ENCODE peak calls at places on chromosomes 1 and 21, in seven cellular contexts. R, Q, J, N, C, W and V are unnamed samples.

GRCh38 chr1:219585837-219586465 is 27.0 kb downstream of the ZC3H11B start:
- DNase-seq in W (no peak), Q (no peak), C (no peak), R (no peak), J (peak), N (no peak), V (no peak)

GRCh38 chr1:167173516-167174184 is 47.0 kb upstream of the POU2F1 start:
- DNase-seq in R (no peak), J (no peak), W (no peak), Q (no peak), C (peak), N (no peak), V (peak)

GRCh38 chr1:53627031-53627430 is 111.9 kb downstream of the GLIS1 start:
- DNase-seq in J (peak), N (no peak), Q (no peak), R (no peak), C (no peak), W (no peak), V (no peak)

GRCh38 chr1:12031039-12031980 is 12.0 kb downstream of the MIIP start:
- DNase-seq in J (peak), C (peak), W (no peak), N (no peak), Q (peak), R (no peak), V (peak)

GRCh38 chr1:41314781-41315481 is 46.3 kb upstream of the FOXO6 start:
- DNase-seq in Q (no peak), J (peak), R (no peak), W (no peak), C (peak), N (no peak), V (peak)

GRCh38 chr1:13813398-13814012 is 113.5 kb downstream of the PRDM2 start:
- DNase-seq in Q (peak), W (no peak), J (peak), R (no peak), N (no peak), C (peak), V (peak)

GRCh38 chr1:184463680-184464079 is 76.9 kb downstream of the C1orf21 start:
- DNase-seq in J (no peak), R (no peak), W (no peak), C (no peak), Q (no peak), N (no peak), V (no peak)

GRCh38 chr1:15371610-15372539 is 37.8 kb upstream of the EFHD2 start:
- DNase-seq in N (no peak), J (no peak), C (no peak), R (no peak), W (no peak), Q (no peak), V (no peak)

GRCh38 chr1:173084292-173084691 is 33.6 kb upstream of the TNFSF18 start:
- DNase-seq in R (no peak), C (no peak), J (no peak), Q (no peak), W (no peak), N (no peak), V (peak)

GRCh38 chr1:9321480-9321849 is 28.8 kb downstream of the SPSB1 start:
- DNase-seq in J (no peak), W (no peak), C (no peak), R (no peak), Q (no peak), N (no peak), V (peak)

GRCh38 chr1:156834322-156834721 is 17.7 kb upstream of the SH2D2A start:
- DNase-seq in C (no peak), R (no peak), W (no peak), J (no peak), Q (no peak), N (no peak), V (no peak)

GRCh38 chr1:181133441-181133951 is 45.0 kb downstream of the IER5 start:
- DNase-seq in C (no peak), N (no peak), W (no peak), J (peak), Q (no peak), R (no peak), V (no peak)

GRCh38 chr1:207863893-207864535 is 46.9 kb downstream of the CD34 start:
- DNase-seq in W (no peak), R (no peak), C (no peak), J (no peak), Q (no peak), N (no peak), V (no peak)

GRCh38 chr1:153513023-153513422 is 22.8 kb downstream of the S100A6 start:
- DNase-seq in C (no peak), R (peak), J (peak), N (no peak), Q (no peak), W (no peak), V (no peak)

GRCh38 chr1:21149862-21150432 is 26.8 kb downstream of the EIF4G3 start:
- DNase-seq in Q (peak), W (no peak), C (peak), N (peak), R (no peak), J (no peak), V (peak)

GRCh38 chr1:115325876-115326275 is 12.2 kb downstream of the NGF start:
- DNase-seq in R (no peak), N (no peak), W (no peak), C (peak), J (no peak), Q (no peak), V (peak)

GRCh38 chr1:93108335-93108734 is 29.3 kb downstream of the MTF2 start:
- DNase-seq in W (no peak), C (no peak), Q (no peak), R (no peak), N (no peak), J (no peak), V (no peak)

GRCh38 chr21:46368533-46369285 is 44.8 kb downstream of the PCNT start:
- DNase-seq in W (no peak), C (no peak), J (no peak), Q (no peak), R (no peak), N (no peak), V (no peak)